ENCODE peak calls at places on chromosomes 13 and 19, in six cellular contexts. R is HL-60; F is spleen; D is nucleus accumbens; W is T-helper 9 cell; K is CD4-positive, alpha-beta T cell. M is an unnamed sample.
A peak's percentile ranks its signal among the peaks of the same experiment; 100 is the strongest.

GRCh38 chr19:15623711-15624318 is 8.8 kb downstream of the CYP4F8 start:
- DNase-seq in R (no peak), F (no peak), D (no peak), W (no peak), K (no peak), M (no peak)

GRCh38 chr19:34184880-34185491 is 12.7 kb downstream of the LSM14A start:
- DNase-seq in R (no peak), F (no peak), D (no peak), W (no peak), K (no peak), M (no peak)

GRCh38 chr19:50162988-50163387 is at the start of gene IZUMO2:
- DNase-seq in R (no peak), F (no peak), D (no peak), W (no peak), K (no peak), M (no peak)

GRCh38 chr13:22161871-22162270 is 491.0 kb downstream of the FGF9 start:
- DNase-seq in R (no peak), F (no peak), D (no peak), W (no peak), K (no peak), M (peak; percentile 23)

GRCh38 chr13:42524487-42525034 is 49.4 kb upstream of the TNFSF11 start:
- DNase-seq in R (no peak), F (no peak), D (no peak), W (no peak), K (no peak), M (no peak)

GRCh38 chr19:3094638-3095374 is 644 bp downstream of the GNA11 start:
- DNase-seq in R (no peak), F (peak; percentile 82), D (no peak), W (peak; percentile 18), K (peak; percentile 25), M (peak; percentile 29)

GRCh38 chr19:38433268-38433733 is at the start of gene RYR1:
- DNase-seq in R (no peak), F (peak; percentile 91), D (peak; percentile 30), W (no peak), K (peak; percentile 27), M (peak; percentile 17)

GRCh38 chr19:620166-620862 is 13.0 kb downstream of the POLRMT start:
- DNase-seq in R (no peak), F (no peak), D (no peak), W (no peak), K (no peak), M (no peak)

GRCh38 chr19:16778796-16779411 is 50.3 kb upstream of the SIN3B start:
- DNase-seq in R (peak; percentile 55), F (peak; percentile 79), D (peak; percentile 1), W (peak; percentile 8), K (peak; percentile 23), M (peak; percentile 19)

M was measured in T-helper 1 cell.